ENCODE peak calls at places on chromosomes 13 and 19, in four cellular contexts. Y is PC-3, W is right cardiac atrium, U is K562. Z is an unnamed sample.

GRCh38 chr19:485583-486236 is 10.6 kb upstream of the MADCAM1 start:
- DNase-seq in Y (no peak), U (no peak), W (peak; percentile 74), Z (peak; percentile 80)

GRCh38 chr13:102914629-102914935 is 68.8 kb downstream of the ERCC5 start:
- DNase-seq in U (no peak), W (no peak), Y (peak; percentile 20), Z (no peak)

GRCh38 chr19:50514346-50515167 is 844 bp upstream of the ASPDH start:
- DNase-seq in Y (no peak), U (no peak), W (no peak), Z (no peak)

GRCh38 chr19:36008336-36008978 is at the start of gene SYNE4:
- DNase-seq in Y (peak; percentile 51), W (no peak), U (no peak), Z (no peak)

GRCh38 chr19:44303976-44304568 is 753 bp downstream of the ZNF235 start:
- DNase-seq in U (peak; percentile 15), Y (peak; percentile 26), W (no peak), Z (no peak)

GRCh38 chr13:38752726-38753125 is 65.8 kb downstream of the FREM2 start:
- DNase-seq in W (no peak), U (no peak), Y (no peak), Z (no peak)

GRCh38 chr13:36130542-36131214 is 504 bp downstream of the DCLK1 start:
- DNase-seq in Y (no peak), U (no peak), W (peak; percentile 59), Z (peak; percentile 35)

GRCh38 chr13:27535546-27535945 is 84.8 kb downstream of the LNX2 start:
- DNase-seq in W (no peak), U (no peak), Y (no peak), Z (no peak)

GRCh38 chr13:99312493-99312883 is 5.3 kb upstream of the GPR183 start:
- DNase-seq in W (peak; percentile 62), Y (no peak), U (no peak), Z (peak; percentile 74)